ENCODE peak calls at places on chromosomes 11 and 22, in seven cellular contexts. One of them, this sample, is unnamed.

GRCh38 chr11:124673333-124674167 is at the start of the genes SIAE and SPA17:
- DNase-seq in mucosa of descending colon: peak
- DNase-seq in iris pigment epithelial cell: peak
- DNase-seq in ACHN: peak
- DNase-seq in CD4-positive, alpha-beta T cell: peak
- DNase-seq in H54: peak
- DNase-seq in mucosa of gallbladder: peak
- DNase-seq in this sample: peak

GRCh38 chr11:116605543-116605942 is 167.2 kb downstream of the BUD13 start:
- DNase-seq in H54: no peak
- DNase-seq in CD4-positive, alpha-beta T cell: no peak
- DNase-seq in ACHN: peak
- DNase-seq in mucosa of descending colon: peak
- DNase-seq in iris pigment epithelial cell: no peak
- DNase-seq in mucosa of gallbladder: peak
- DNase-seq in this sample: peak

GRCh38 chr11:100543386-100543785 is 143.7 kb upstream of the ARHGAP42 start:
- DNase-seq in mucosa of gallbladder: no peak
- DNase-seq in ACHN: no peak
- DNase-seq in H54: no peak
- DNase-seq in CD4-positive, alpha-beta T cell: no peak
- DNase-seq in iris pigment epithelial cell: no peak
- DNase-seq in mucosa of descending colon: no peak
- DNase-seq in this sample: no peak

GRCh38 chr11:74570266-74571061 is 21.9 kb upstream of the POLD3 start:
- DNase-seq in iris pigment epithelial cell: peak
- DNase-seq in mucosa of descending colon: peak
- DNase-seq in CD4-positive, alpha-beta T cell: peak
- DNase-seq in mucosa of gallbladder: peak
- DNase-seq in H54: peak
- DNase-seq in ACHN: peak
- DNase-seq in this sample: peak

GRCh38 chr22:48137640-48138039 is 1375.2 kb downstream of the TBC1D22A start:
- DNase-seq in mucosa of gallbladder: no peak
- DNase-seq in ACHN: no peak
- DNase-seq in iris pigment epithelial cell: no peak
- DNase-seq in mucosa of descending colon: no peak
- DNase-seq in CD4-positive, alpha-beta T cell: no peak
- DNase-seq in H54: no peak
- DNase-seq in this sample: no peak

GRCh38 chr11:2577071-2578005 is 122.5 kb downstream of the KCNQ1OT1 start:
- DNase-seq in mucosa of gallbladder: no peak
- DNase-seq in iris pigment epithelial cell: no peak
- DNase-seq in ACHN: no peak
- DNase-seq in CD4-positive, alpha-beta T cell: no peak
- DNase-seq in mucosa of descending colon: peak
- DNase-seq in H54: no peak
- DNase-seq in this sample: peak

GRCh38 chr22:37197451-37198289 is 9.6 kb upstream of the C1QTNF6 start:
- DNase-seq in CD4-positive, alpha-beta T cell: no peak
- DNase-seq in ACHN: peak
- DNase-seq in mucosa of descending colon: peak
- DNase-seq in H54: peak
- DNase-seq in iris pigment epithelial cell: peak
- DNase-seq in mucosa of gallbladder: peak
- DNase-seq in this sample: peak

GRCh38 chr22:29994027-29994715 is 86.1 kb upstream of the HORMAD2 start:
- DNase-seq in mucosa of descending colon: no peak
- DNase-seq in CD4-positive, alpha-beta T cell: no peak
- DNase-seq in ACHN: peak
- DNase-seq in mucosa of gallbladder: no peak
- DNase-seq in iris pigment epithelial cell: peak
- DNase-seq in H54: no peak
- DNase-seq in this sample: no peak

GRCh38 chr22:26656896-26657851 is at the start of gene MIAT:
- DNase-seq in mucosa of descending colon: peak
- DNase-seq in mucosa of gallbladder: no peak
- DNase-seq in iris pigment epithelial cell: peak
- DNase-seq in CD4-positive, alpha-beta T cell: peak
- DNase-seq in ACHN: peak
- DNase-seq in H54: no peak
- DNase-seq in this sample: no peak

GRCh38 chr11:131737357-131737756 is 366.9 kb downstream of the NTM start:
- DNase-seq in ACHN: no peak
- DNase-seq in CD4-positive, alpha-beta T cell: no peak
- DNase-seq in iris pigment epithelial cell: peak
- DNase-seq in mucosa of descending colon: no peak
- DNase-seq in H54: no peak
- DNase-seq in mucosa of gallbladder: no peak
- DNase-seq in this sample: no peak

GRCh38 chr11:65571940-65572339 is 398 bp upstream of the FAM89B start:
- DNase-seq in CD4-positive, alpha-beta T cell: no peak
- DNase-seq in iris pigment epithelial cell: peak
- DNase-seq in mucosa of descending colon: no peak
- DNase-seq in ACHN: peak
- DNase-seq in H54: no peak
- DNase-seq in mucosa of gallbladder: no peak
- DNase-seq in this sample: no peak

GRCh38 chr11:132050577-132051180 is 680.3 kb downstream of the NTM start:
- DNase-seq in ACHN: no peak
- DNase-seq in CD4-positive, alpha-beta T cell: no peak
- DNase-seq in mucosa of gallbladder: no peak
- DNase-seq in H54: no peak
- DNase-seq in mucosa of descending colon: no peak
- DNase-seq in iris pigment epithelial cell: no peak
- DNase-seq in this sample: no peak

GRCh38 chr11:80194016-80194415 is 753.2 kb upstream of the TENM4 start:
- DNase-seq in iris pigment epithelial cell: no peak
- DNase-seq in ACHN: no peak
- DNase-seq in mucosa of gallbladder: no peak
- DNase-seq in CD4-positive, alpha-beta T cell: no peak
- DNase-seq in H54: no peak
- DNase-seq in mucosa of descending colon: no peak
- DNase-seq in this sample: no peak

GRCh38 chr11:9017773-9018172 is 14.0 kb upstream of the NRIP3 start:
- DNase-seq in CD4-positive, alpha-beta T cell: no peak
- DNase-seq in ACHN: no peak
- DNase-seq in mucosa of descending colon: peak
- DNase-seq in H54: no peak
- DNase-seq in mucosa of gallbladder: peak
- DNase-seq in iris pigment epithelial cell: no peak
- DNase-seq in this sample: no peak

GRCh38 chr22:36252754-36253522 is at the start of gene APOL1:
- DNase-seq in mucosa of descending colon: peak
- DNase-seq in H54: peak
- DNase-seq in CD4-positive, alpha-beta T cell: peak
- DNase-seq in mucosa of gallbladder: peak
- DNase-seq in ACHN: peak
- DNase-seq in iris pigment epithelial cell: peak
- DNase-seq in this sample: no peak

This sample was measured in right lobe of liver.